ENCODE peak calls at places on chromosomes 7 and 10, in nine cellular contexts. One of them, this sample, is unnamed.
A peak's percentile ranks its signal among the peaks of the same experiment; 100 is the strongest.

GRCh38 chr10:67549390-67549789 is 146.6 kb downstream of the CTNNA3 start:
- DNase-seq in nucleus accumbens: no peak
- DNase-seq in astrocyte: peak; percentile 53
- DNase-seq in ovary: no peak
- DNase-seq in right atrium auricular region: no peak
- DNase-seq in stimulated activated CD8-positive, alpha-beta memory T cell treated with anti-CD3 and anti-CD28 coated beads, Interleukin-12 subunit alpha, Interleukin-12 subunit beta, amount 100 ng/mL, for 4 hours: no peak
- DNase-seq in body of pancreas: peak; percentile 9
- DNase-seq in skeletal muscle cell: no peak
- DNase-seq in left ventricle myocardium inferior: no peak
- DNase-seq in this sample: no peak

GRCh38 chr10:15123749-15124184 is 26.6 kb downstream of the RPP38 start:
- DNase-seq in nucleus accumbens: no peak
- DNase-seq in astrocyte: peak; percentile 91
- DNase-seq in ovary: no peak
- DNase-seq in right atrium auricular region: no peak
- DNase-seq in stimulated activated CD8-positive, alpha-beta memory T cell treated with anti-CD3 and anti-CD28 coated beads, Interleukin-12 subunit alpha, Interleukin-12 subunit beta, amount 100 ng/mL, for 4 hours: no peak
- DNase-seq in body of pancreas: no peak
- DNase-seq in skeletal muscle cell: peak; percentile 31
- DNase-seq in left ventricle myocardium inferior: no peak
- DNase-seq in this sample: no peak

GRCh38 chr7:22726345-22726848 is 603 bp upstream of the IL6 start:
- DNase-seq in nucleus accumbens: peak; percentile 12
- DNase-seq in astrocyte: peak; percentile 80
- DNase-seq in ovary: peak; percentile 36
- DNase-seq in right atrium auricular region: peak; percentile 62
- DNase-seq in stimulated activated CD8-positive, alpha-beta memory T cell treated with anti-CD3 and anti-CD28 coated beads, Interleukin-12 subunit alpha, Interleukin-12 subunit beta, amount 100 ng/mL, for 4 hours: no peak
- DNase-seq in body of pancreas: peak; percentile 51
- DNase-seq in skeletal muscle cell: no peak
- DNase-seq in left ventricle myocardium inferior: no peak
- DNase-seq in this sample: peak; percentile 66

GRCh38 chr7:96657347-96658010 is 52.2 kb downstream of the SEM1 start:
- DNase-seq in nucleus accumbens: no peak
- DNase-seq in astrocyte: peak; percentile 29
- DNase-seq in ovary: no peak
- DNase-seq in right atrium auricular region: no peak
- DNase-seq in stimulated activated CD8-positive, alpha-beta memory T cell treated with anti-CD3 and anti-CD28 coated beads, Interleukin-12 subunit alpha, Interleukin-12 subunit beta, amount 100 ng/mL, for 4 hours: no peak
- DNase-seq in body of pancreas: no peak
- DNase-seq in skeletal muscle cell: no peak
- DNase-seq in left ventricle myocardium inferior: no peak
- DNase-seq in this sample: no peak

GRCh38 chr7:71637578-71637977 is 505.6 kb downstream of the GALNT17 start:
- DNase-seq in nucleus accumbens: no peak
- DNase-seq in astrocyte: peak; percentile 85
- DNase-seq in ovary: no peak
- DNase-seq in right atrium auricular region: no peak
- DNase-seq in stimulated activated CD8-positive, alpha-beta memory T cell treated with anti-CD3 and anti-CD28 coated beads, Interleukin-12 subunit alpha, Interleukin-12 subunit beta, amount 100 ng/mL, for 4 hours: no peak
- DNase-seq in body of pancreas: no peak
- DNase-seq in skeletal muscle cell: peak; percentile 70
- DNase-seq in left ventricle myocardium inferior: no peak
- DNase-seq in this sample: no peak

GRCh38 chr10:43437141-43437860 is 390 bp downstream of the ZNF487 start:
- DNase-seq in nucleus accumbens: no peak
- DNase-seq in astrocyte: peak; percentile 3
- DNase-seq in ovary: no peak
- DNase-seq in right atrium auricular region: no peak
- DNase-seq in stimulated activated CD8-positive, alpha-beta memory T cell treated with anti-CD3 and anti-CD28 coated beads, Interleukin-12 subunit alpha, Interleukin-12 subunit beta, amount 100 ng/mL, for 4 hours: no peak
- DNase-seq in body of pancreas: no peak
- DNase-seq in skeletal muscle cell: no peak
- DNase-seq in left ventricle myocardium inferior: no peak
- DNase-seq in this sample: no peak

GRCh38 chr10:32054087-32054486 is 2.1 kb downstream of the KIF5B start:
- DNase-seq in nucleus accumbens: no peak
- DNase-seq in astrocyte: peak; percentile 72
- DNase-seq in ovary: no peak
- DNase-seq in right atrium auricular region: no peak
- DNase-seq in stimulated activated CD8-positive, alpha-beta memory T cell treated with anti-CD3 and anti-CD28 coated beads, Interleukin-12 subunit alpha, Interleukin-12 subunit beta, amount 100 ng/mL, for 4 hours: no peak
- DNase-seq in body of pancreas: peak; percentile 40
- DNase-seq in skeletal muscle cell: no peak
- DNase-seq in left ventricle myocardium inferior: no peak
- DNase-seq in this sample: no peak

GRCh38 chr7:97015787-97016391 is 8.7 kb downstream of the DLX5 start:
- DNase-seq in nucleus accumbens: no peak
- DNase-seq in astrocyte: no peak
- DNase-seq in ovary: no peak
- DNase-seq in right atrium auricular region: no peak
- DNase-seq in stimulated activated CD8-positive, alpha-beta memory T cell treated with anti-CD3 and anti-CD28 coated beads, Interleukin-12 subunit alpha, Interleukin-12 subunit beta, amount 100 ng/mL, for 4 hours: no peak
- DNase-seq in body of pancreas: no peak
- DNase-seq in skeletal muscle cell: no peak
- DNase-seq in left ventricle myocardium inferior: no peak
- DNase-seq in this sample: no peak

GRCh38 chr10:102422586-102423129 is 2.0 kb downstream of the FBXL15 start:
- DNase-seq in nucleus accumbens: peak; percentile 57
- DNase-seq in astrocyte: peak; percentile 45
- DNase-seq in ovary: peak; percentile 71
- DNase-seq in right atrium auricular region: peak; percentile 79
- DNase-seq in stimulated activated CD8-positive, alpha-beta memory T cell treated with anti-CD3 and anti-CD28 coated beads, Interleukin-12 subunit alpha, Interleukin-12 subunit beta, amount 100 ng/mL, for 4 hours: no peak
- DNase-seq in body of pancreas: peak; percentile 87
- DNase-seq in skeletal muscle cell: no peak
- DNase-seq in left ventricle myocardium inferior: peak; percentile 80
- DNase-seq in this sample: peak; percentile 68

GRCh38 chr7:67870396-67870795 is 873.8 kb downstream of the TYW1 start:
- DNase-seq in nucleus accumbens: no peak
- DNase-seq in astrocyte: no peak
- DNase-seq in ovary: no peak
- DNase-seq in right atrium auricular region: no peak
- DNase-seq in stimulated activated CD8-positive, alpha-beta memory T cell treated with anti-CD3 and anti-CD28 coated beads, Interleukin-12 subunit alpha, Interleukin-12 subunit beta, amount 100 ng/mL, for 4 hours: no peak
- DNase-seq in body of pancreas: no peak
- DNase-seq in skeletal muscle cell: no peak
- DNase-seq in left ventricle myocardium inferior: no peak
- DNase-seq in this sample: no peak

GRCh38 chr10:11223507-11224157 is 206.0 kb downstream of the CELF2 start:
- DNase-seq in nucleus accumbens: no peak
- DNase-seq in astrocyte: no peak
- DNase-seq in ovary: no peak
- DNase-seq in right atrium auricular region: no peak
- DNase-seq in stimulated activated CD8-positive, alpha-beta memory T cell treated with anti-CD3 and anti-CD28 coated beads, Interleukin-12 subunit alpha, Interleukin-12 subunit beta, amount 100 ng/mL, for 4 hours: no peak
- DNase-seq in body of pancreas: no peak
- DNase-seq in skeletal muscle cell: no peak
- DNase-seq in left ventricle myocardium inferior: no peak
- DNase-seq in this sample: no peak

GRCh38 chr10:98274562-98274961 is 6.6 kb upstream of the LOXL4 start:
- DNase-seq in nucleus accumbens: no peak
- DNase-seq in astrocyte: no peak
- DNase-seq in ovary: no peak
- DNase-seq in right atrium auricular region: no peak
- DNase-seq in stimulated activated CD8-positive, alpha-beta memory T cell treated with anti-CD3 and anti-CD28 coated beads, Interleukin-12 subunit alpha, Interleukin-12 subunit beta, amount 100 ng/mL, for 4 hours: no peak
- DNase-seq in body of pancreas: no peak
- DNase-seq in skeletal muscle cell: no peak
- DNase-seq in left ventricle myocardium inferior: no peak
- DNase-seq in this sample: no peak

GRCh38 chr10:98269435-98269912 is 1.5 kb upstream of the LOXL4 start:
- DNase-seq in nucleus accumbens: no peak
- DNase-seq in astrocyte: peak; percentile 84
- DNase-seq in ovary: peak; percentile 76
- DNase-seq in right atrium auricular region: peak; percentile 84
- DNase-seq in stimulated activated CD8-positive, alpha-beta memory T cell treated with anti-CD3 and anti-CD28 coated beads, Interleukin-12 subunit alpha, Interleukin-12 subunit beta, amount 100 ng/mL, for 4 hours: no peak
- DNase-seq in body of pancreas: peak; percentile 81
- DNase-seq in skeletal muscle cell: peak; percentile 37
- DNase-seq in left ventricle myocardium inferior: peak; percentile 85
- DNase-seq in this sample: peak; percentile 74

GRCh38 chr7:107581387-107582013 is 1.5 kb downstream of the BCAP29 start:
- DNase-seq in nucleus accumbens: no peak
- DNase-seq in astrocyte: no peak
- DNase-seq in ovary: no peak
- DNase-seq in right atrium auricular region: no peak
- DNase-seq in stimulated activated CD8-positive, alpha-beta memory T cell treated with anti-CD3 and anti-CD28 coated beads, Interleukin-12 subunit alpha, Interleukin-12 subunit beta, amount 100 ng/mL, for 4 hours: no peak
- DNase-seq in body of pancreas: no peak
- DNase-seq in skeletal muscle cell: no peak
- DNase-seq in left ventricle myocardium inferior: no peak
- DNase-seq in this sample: no peak

GRCh38 chr10:127815147-127815546 is 77.6 kb downstream of the CLRN3 start:
- DNase-seq in nucleus accumbens: no peak
- DNase-seq in astrocyte: no peak
- DNase-seq in ovary: no peak
- DNase-seq in right atrium auricular region: no peak
- DNase-seq in stimulated activated CD8-positive, alpha-beta memory T cell treated with anti-CD3 and anti-CD28 coated beads, Interleukin-12 subunit alpha, Interleukin-12 subunit beta, amount 100 ng/mL, for 4 hours: no peak
- DNase-seq in body of pancreas: no peak
- DNase-seq in skeletal muscle cell: no peak
- DNase-seq in left ventricle myocardium inferior: no peak
- DNase-seq in this sample: no peak

GRCh38 chr7:128108641-128109423 is 77.6 kb upstream of the LRRC4 start:
- DNase-seq in nucleus accumbens: no peak
- DNase-seq in astrocyte: no peak
- DNase-seq in ovary: peak; percentile 8
- DNase-seq in right atrium auricular region: no peak
- DNase-seq in stimulated activated CD8-positive, alpha-beta memory T cell treated with anti-CD3 and anti-CD28 coated beads, Interleukin-12 subunit alpha, Interleukin-12 subunit beta, amount 100 ng/mL, for 4 hours: no peak
- DNase-seq in body of pancreas: no peak
- DNase-seq in skeletal muscle cell: no peak
- DNase-seq in left ventricle myocardium inferior: no peak
- DNase-seq in this sample: no peak